ENCODE peak calls at places on chromosomes 3 and 15, in four cellular contexts. E, R, J and I are unnamed samples. For H3K4me1, the result is how much of the 10 kb centered on the place peaks cover.

GRCh38 chr3:126104742-126105605 is 21.1 kb upstream of the SLC41A3 start:
- DNase-seq in J (no peak), E (no peak), R (no peak), I (no peak)

GRCh38 chr15:70299931-70300858 is 202.5 kb upstream of the TLE3 start:
- DNase-seq in E (no peak), R (peak), J (no peak), I (no peak)

GRCh38 chr3:167480748-167481147 is 6.9 kb upstream of the SERPINI2 start:
- DNase-seq in R (no peak), J (no peak), E (no peak), I (no peak)

GRCh38 chr15:22945071-22945470 is 35.1 kb downstream of the CYFIP1 start:
- DNase-seq in E (no peak), J (no peak), R (no peak), I (no peak)

GRCh38 chr3:66554178-66554577 is 53.4 kb upstream of the LRIG1 start:
- DNase-seq in R (no peak), E (peak), J (no peak), I (no peak)

GRCh38 chr15:76663529-76663928 is 241.6 kb downstream of the SCAPER start:
- DNase-seq in J (no peak), R (no peak), E (no peak), I (no peak)

GRCh38 chr3:197692641-197693040 is 44.1 kb downstream of the RUBCN start:
- DNase-seq in R (no peak), J (no peak), E (no peak), I (no peak)

GRCh38 chr3:16494906-16495580 is 18.5 kb downstream of the RFTN1 start:
- DNase-seq in E (no peak), J (no peak), R (no peak), I (no peak)

GRCh38 chr3:179608931-179609720 is 4.5 kb downstream of the NDUFB5 start:
- DNase-seq in E (no peak), R (no peak), J (no peak), I (no peak)

GRCh38 chr15:25172691-25173090 is 217.9 kb downstream of the SNRPN start:
- DNase-seq in E (no peak), J (peak), R (peak), I (peak)

GRCh38 chr15:74050835-74051234 is 31.5 kb downstream of the GOLGA6A start:
- DNase-seq in J (peak), E (no peak), R (no peak), I (no peak)

GRCh38 chr15:40331026-40331425 is 7.5 kb downstream of the INAFM2 start:
- DNase-seq in R (no peak), E (no peak), J (peak), I (no peak)

GRCh38 chr3:39934696-39935095 is 125.3 kb downstream of the MYRIP start:
- DNase-seq in R (no peak), E (no peak), J (no peak), I (no peak)

GRCh38 chr3:196624008-196624790 is 15.3 kb upstream of the NRROS start:
- DNase-seq in J (peak), R (peak), E (no peak), I (peak)

GRCh38 chr3:43435706-43436105 is 149.4 kb downstream of the SNRK start:
- DNase-seq in R (no peak), J (no peak), E (no peak), I (no peak)

GRCh38 chr3:123289336-123290106 is 87.8 kb downstream of the SEC22A start:
- DNase-seq in R (no peak), J (no peak), E (no peak), I (no peak)

GRCh38 chr3:141094851-141095545 is 43.9 kb downstream of the SPSB4 start:
- DNase-seq in R (no peak), E (no peak), J (peak), I (peak)

GRCh38 chr15:48415036-48415886 is 84.0 kb downstream of the DUT start:
- DNase-seq in E (peak), R (no peak), J (no peak), I (no peak)

GRCh38 chr15:72511536-72511935 is 37.4 kb downstream of the ARIH1 start:
- DNase-seq in R (no peak), E (no peak), J (no peak), I (no peak)

GRCh38 chr3:1272541-1273265 is 179.9 kb downstream of the CNTN6 start:
- DNase-seq in J (no peak), E (no peak), R (no peak), I (no peak)

GRCh38 chr3:12988728-12989454 is 84.3 kb downstream of the IQSEC1 start:
- DNase-seq in R (no peak), E (no peak), J (no peak), I (no peak)

GRCh38 chr3:62070891-62071290 is 302.5 kb downstream of the FEZF2 start:
- DNase-seq in E (no peak), R (no peak), J (no peak), I (no peak)

GRCh38 chr15:40246496-40247275 is 7.8 kb downstream of the PAK6 start:
- DNase-seq in J (peak), E (no peak), R (no peak), I (no peak)

GRCh38 chr3:114451051-114451451 is 157.2 kb downstream of the TIGIT start:
- DNase-seq in J (no peak), E (no peak), R (no peak), I (no peak)

GRCh38 chr3:143244516-143245063 is 125.0 kb downstream of the CHST2 start:
- DNase-seq in E (no peak), J (no peak), R (no peak), I (no peak)

GRCh38 chr3:73018790-73019441 is 22.3 kb downstream of the PPP4R2 start:
- DNase-seq in E (no peak), J (no peak), R (no peak), I (no peak)

GRCh38 chr3:142726017-142726416 is 2.2 kb downstream of the TRPC1 start:
- DNase-seq in R (no peak), E (no peak), J (no peak), I (no peak)

GRCh38 chr15:64356443-64357040 is 569 bp upstream of the CSNK1G1 start:
- DNase-seq in R (no peak), E (peak), J (no peak), I (no peak)

GRCh38 chr3:24683511-24684384 is 189.1 kb upstream of the THRB start:
- DNase-seq in J (no peak), E (peak), R (no peak), I (no peak)

GRCh38 chr3:187648177-187648576 is 22.0 kb downstream of the SST start:
- DNase-seq in J (no peak), R (no peak), E (no peak), I (no peak)

GRCh38 chr15:98561169-98561941 is 87.0 kb upstream of the IGF1R start:
- DNase-seq in J (no peak), E (no peak), R (no peak), I (no peak)

GRCh38 chr3:122728186-122728585 is 47.5 kb downstream of the PARP14 start:
- DNase-seq in J (no peak), E (no peak), R (no peak), I (no peak)

GRCh38 chr15:73944161-73945099 is 18.2 kb downstream of the LOXL1 start:
- DNase-seq in R (no peak), J (peak), E (no peak), I (no peak)

GRCh38 chr3:97984061-97984460 is 11.8 kb upstream of the RIOX2 start:
- DNase-seq in R (no peak), E (no peak), J (no peak), I (no peak)

GRCh38 chr3:136632625-136633081 is 119.5 kb downstream of the STAG1 start:
- DNase-seq in E (peak), R (no peak), J (no peak), I (no peak)

GRCh38 chr15:89421219-89421618 is 75.2 kb downstream of the RHCG start:
- DNase-seq in R (no peak), E (no peak), J (no peak), I (no peak)
- H3K4me1 ChIP-seq in R (under half), E (under half), J (under half), I (under half)

DNA sequence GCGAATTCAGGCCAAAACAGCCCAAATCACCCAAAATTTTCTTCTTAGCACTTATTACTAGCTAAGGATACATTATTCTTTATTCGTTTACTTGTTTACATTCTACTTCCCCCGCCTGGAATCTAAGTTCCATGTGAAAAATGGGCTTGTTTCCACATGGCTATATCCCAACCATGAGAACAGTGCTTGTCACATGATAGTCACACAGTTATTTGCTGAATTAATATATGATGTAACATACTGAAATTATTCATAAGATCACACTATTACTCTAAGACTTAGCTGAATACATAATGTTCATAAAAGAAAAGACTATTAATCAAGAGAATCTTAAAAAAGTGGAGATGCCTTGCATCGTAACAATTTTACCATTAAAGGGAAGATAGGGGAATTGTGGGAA is 6.6 kb downstream of the PBRM1 start:
- DNase-seq in R (no peak), J (no peak), E (no peak), I (no peak)
- H3K4me1 ChIP-seq in R (under half), J (under half), E (under half), I (under half)

GRCh38 chr3:63933459-63933858 is 21.3 kb upstream of the SCAANT1 start:
- DNase-seq in J (no peak), E (no peak), R (no peak), I (no peak)
- H3K4me1 ChIP-seq in J (under half), E (under half), R (under half), I (under half)

DNA sequence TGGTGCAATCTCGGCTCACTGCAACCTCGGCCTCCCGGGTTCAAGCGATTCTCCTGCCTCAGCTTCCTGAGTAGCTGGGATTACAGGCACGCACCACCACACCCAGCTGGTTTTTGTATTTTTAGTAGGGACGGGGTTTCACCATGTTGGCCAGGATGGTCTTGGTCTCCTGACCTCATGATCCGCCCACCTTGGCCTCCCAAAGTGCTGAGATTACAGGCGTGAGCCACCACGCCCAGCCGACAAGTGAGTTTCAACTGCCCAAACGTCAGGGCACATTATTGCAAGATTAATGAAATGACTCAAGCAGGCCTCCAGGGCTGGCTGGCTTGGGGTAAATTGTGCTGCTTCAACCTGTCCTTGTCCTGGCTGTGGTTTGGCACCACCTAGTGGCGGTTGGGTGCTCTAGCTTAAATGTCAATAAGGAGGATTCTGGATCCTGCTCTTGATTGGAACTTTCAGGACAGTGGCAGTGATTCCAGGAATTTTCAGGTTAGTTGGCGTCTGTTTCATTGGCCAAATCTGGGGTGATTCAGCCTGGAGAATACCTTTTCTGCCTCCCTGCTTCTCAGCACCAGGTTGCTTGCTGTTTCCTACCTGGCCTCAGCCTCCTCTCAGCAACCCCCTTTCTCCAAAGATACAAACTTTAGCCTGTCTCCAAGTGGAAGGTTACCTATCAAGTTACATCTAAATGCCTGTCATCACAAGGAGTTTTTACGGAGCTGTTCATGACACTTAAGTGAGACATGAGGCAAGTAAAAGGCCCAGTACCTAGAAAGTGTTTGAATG is 32.4 kb upstream of the SACM1L start:
- DNase-seq in J (peak), R (peak), E (peak), I (peak)
- H3K4me1 ChIP-seq in J (under half), R (under half), E (half or more), I (half or more)

GRCh38 chr3:42159147-42159546 is 68.0 kb downstream of the TRAK1 start:
- DNase-seq in J (no peak), E (no peak), R (no peak), I (no peak)
- H3K4me1 ChIP-seq in J (under half), E (under half), R (under half), I (under half)

GRCh38 chr3:71973337-71974030 is 188.5 kb upstream of the PROK2 start:
- DNase-seq in J (peak), R (no peak), E (no peak), I (peak)

GRCh38 chr3:71977525-71977924 is 192.6 kb upstream of the PROK2 start:
- DNase-seq in J (no peak), E (no peak), R (no peak), I (no peak)

GRCh38 chr3:71972031-71972430 is 187.1 kb upstream of the PROK2 start:
- DNase-seq in R (no peak), E (no peak), J (no peak), I (no peak)

GRCh38 chr3:71978150-71978721 is 193.3 kb upstream of the PROK2 start:
- DNase-seq in E (no peak), J (no peak), R (no peak), I (no peak)

DNA sequence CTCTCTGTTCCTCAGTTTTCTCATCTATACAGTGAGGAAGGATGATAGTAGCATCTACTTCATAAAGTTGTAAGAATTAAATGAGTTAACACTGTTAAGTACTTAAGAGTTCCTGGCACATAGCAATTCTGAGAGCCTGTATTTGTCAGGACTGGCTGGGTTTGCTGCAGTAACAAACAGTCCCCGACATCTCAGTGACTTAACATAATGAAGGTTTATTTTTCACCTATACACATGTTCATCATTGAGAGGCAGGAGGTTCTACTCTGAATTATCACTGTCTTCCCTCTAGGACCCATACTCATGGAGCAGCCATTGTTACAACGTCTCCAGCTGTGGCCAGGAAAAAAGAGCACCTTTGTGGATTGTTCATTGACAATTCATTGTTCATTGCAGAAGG is 190.6 kb upstream of the PROK2 start:
- DNase-seq in E (no peak), R (no peak), J (no peak), I (no peak)
- H3K4me1 ChIP-seq in E (under half), R (under half), J (under half), I (under half)

GRCh38 chr3:181727122-181728036 is 15.7 kb downstream of the SOX2 start:
- DNase-seq in R (no peak), J (no peak), E (no peak), I (no peak)

GRCh38 chr3:181728470-181728869 is 16.7 kb downstream of the SOX2 start:
- DNase-seq in J (no peak), E (no peak), R (no peak), I (no peak)

GRCh38 chr3:181725830-181726229 is 14.1 kb downstream of the SOX2 start:
- DNase-seq in E (no peak), J (no peak), R (no peak), I (no peak)

GRCh38 chr3:181725033-181725775 is 13.5 kb downstream of the SOX2 start:
- DNase-seq in E (no peak), J (no peak), R (no peak), I (no peak)

DNA sequence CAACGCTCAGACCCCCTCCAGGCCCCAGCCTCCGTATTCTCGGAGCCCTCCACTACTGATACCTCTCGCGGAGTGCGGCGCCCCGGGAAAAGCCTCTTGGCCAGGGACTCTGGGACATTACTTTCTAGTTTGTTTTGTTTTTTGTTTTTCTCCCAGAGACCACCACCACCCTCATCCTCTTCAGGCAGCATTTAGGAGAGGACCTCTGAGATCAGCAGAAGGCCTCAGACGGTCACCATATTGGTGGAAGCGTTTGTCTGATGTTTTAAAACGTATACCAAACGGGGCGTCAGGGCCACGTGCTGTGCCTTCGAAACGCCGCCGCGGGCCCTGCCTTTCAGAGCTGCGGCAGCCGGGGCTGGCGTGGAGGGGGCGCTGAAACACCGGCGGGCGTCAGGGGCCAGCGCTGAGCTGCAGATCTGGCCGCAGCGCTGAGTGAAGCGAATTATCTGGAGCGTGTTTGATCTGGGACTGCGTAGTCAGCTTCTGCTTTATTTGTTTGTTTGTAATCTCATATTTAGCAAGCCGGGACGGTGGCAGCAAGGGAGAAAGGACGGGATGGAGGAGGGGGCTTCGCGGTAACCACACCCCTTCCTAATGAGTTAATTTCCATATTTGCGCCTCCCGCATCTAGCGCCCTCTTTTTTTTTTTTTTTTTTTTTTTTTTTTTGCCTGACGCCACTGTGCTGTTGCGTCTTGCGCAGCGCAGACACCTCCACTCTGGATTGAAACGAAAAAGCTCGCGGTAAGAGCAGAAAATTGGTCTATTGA is 14.8 kb downstream of the SOX2 start:
- DNase-seq in E (peak), R (no peak), J (no peak), I (no peak)
- H3K4me1 ChIP-seq in E (under half), R (under half), J (under half), I (under half)

GRCh38 chr15:38524156-38524555 is 40.5 kb downstream of the RASGRP1 start:
- DNase-seq in E (no peak), J (no peak), R (no peak), I (no peak)
- H3K4me1 ChIP-seq in E (under half), J (under half), R (under half), I (under half)